ENCODE peak calls at places on chromosomes 13 and 19, in five cellular contexts. One of them, this sample, is unnamed.
A peak's percentile ranks its signal among the peaks of the same experiment; 100 is the strongest.

GRCh38 chr13:27336005-27336673 is 65.5 kb downstream of the RASL11A start:
- DNase-seq in GF-D8: no peak
- DNase-seq in NCI-H2029: no peak
- DNase-seq in stimulated activated naive CD4-positive, alpha-beta T cell: no peak
- DNase-seq in cardiac muscle cell: peak; percentile 21
- DNase-seq in this sample: no peak

GRCh38 chr13:31885994-31886393 is 145.6 kb upstream of the FRY start:
- DNase-seq in GF-D8: no peak
- DNase-seq in NCI-H2029: no peak
- DNase-seq in stimulated activated naive CD4-positive, alpha-beta T cell: no peak
- DNase-seq in cardiac muscle cell: peak; percentile 39
- DNase-seq in this sample: no peak

GRCh38 chr13:106507560-106508274 is 27.7 kb downstream of the EFNB2 start:
- DNase-seq in GF-D8: peak; percentile 94
- DNase-seq in NCI-H2029: no peak
- DNase-seq in stimulated activated naive CD4-positive, alpha-beta T cell: no peak
- DNase-seq in cardiac muscle cell: peak; percentile 96
- DNase-seq in this sample: no peak

GRCh38 chr13:45451282-45451681 is 13.5 kb upstream of the COG3 start:
- DNase-seq in GF-D8: no peak
- DNase-seq in NCI-H2029: no peak
- DNase-seq in stimulated activated naive CD4-positive, alpha-beta T cell: no peak
- DNase-seq in cardiac muscle cell: no peak
- DNase-seq in this sample: no peak

GRCh38 chr19:46384396-46384795 is 29.0 kb downstream of the CCDC8 start:
- DNase-seq in GF-D8: no peak
- DNase-seq in NCI-H2029: no peak
- DNase-seq in stimulated activated naive CD4-positive, alpha-beta T cell: no peak
- DNase-seq in cardiac muscle cell: no peak
- DNase-seq in this sample: no peak

GRCh38 chr13:49248433-49249002 is 793 bp downstream of the CDADC1 start:
- DNase-seq in GF-D8: peak; percentile 68
- DNase-seq in NCI-H2029: no peak
- DNase-seq in stimulated activated naive CD4-positive, alpha-beta T cell: peak; percentile 43
- DNase-seq in cardiac muscle cell: peak; percentile 52
- DNase-seq in this sample: no peak

GRCh38 chr13:112813552-112813951 is 123.7 kb downstream of the ATP11A start:
- DNase-seq in GF-D8: no peak
- DNase-seq in NCI-H2029: no peak
- DNase-seq in stimulated activated naive CD4-positive, alpha-beta T cell: no peak
- DNase-seq in cardiac muscle cell: no peak
- DNase-seq in this sample: no peak

GRCh38 chr13:60261432-60262351 is 98.0 kb upstream of the DIAPH3 start:
- DNase-seq in GF-D8: no peak
- DNase-seq in NCI-H2029: peak; percentile 79
- DNase-seq in stimulated activated naive CD4-positive, alpha-beta T cell: no peak
- DNase-seq in cardiac muscle cell: no peak
- DNase-seq in this sample: no peak

GRCh38 chr19:10289836-10290438 is at the start of gene ICAM5:
- DNase-seq in GF-D8: peak; percentile 54
- DNase-seq in NCI-H2029: no peak
- DNase-seq in stimulated activated naive CD4-positive, alpha-beta T cell: peak; percentile 43
- DNase-seq in cardiac muscle cell: peak; percentile 46
- DNase-seq in this sample: no peak

GRCh38 chr19:35249146-35249847 is 495 bp downstream of the LSR start:
- DNase-seq in GF-D8: no peak
- DNase-seq in NCI-H2029: no peak
- DNase-seq in stimulated activated naive CD4-positive, alpha-beta T cell: no peak
- DNase-seq in cardiac muscle cell: no peak
- DNase-seq in this sample: no peak

GRCh38 chr13:101019126-101019525 is 344.5 kb upstream of the TMTC4 start:
- DNase-seq in GF-D8: no peak
- DNase-seq in NCI-H2029: no peak
- DNase-seq in stimulated activated naive CD4-positive, alpha-beta T cell: no peak
- DNase-seq in cardiac muscle cell: no peak
- DNase-seq in this sample: no peak

GRCh38 chr13:113446488-113446854 is 6.8 kb downstream of the ADPRHL1 start:
- DNase-seq in GF-D8: no peak
- DNase-seq in NCI-H2029: no peak
- DNase-seq in stimulated activated naive CD4-positive, alpha-beta T cell: no peak
- DNase-seq in cardiac muscle cell: no peak
- DNase-seq in this sample: no peak

GRCh38 chr19:5403968-5404640 is 51.1 kb upstream of the ZNRF4 start:
- DNase-seq in GF-D8: no peak
- DNase-seq in NCI-H2029: no peak
- DNase-seq in stimulated activated naive CD4-positive, alpha-beta T cell: peak; percentile 17
- DNase-seq in cardiac muscle cell: peak; percentile 94
- DNase-seq in this sample: peak; percentile 61

GRCh38 chr13:20353973-20354372 is 121.9 kb upstream of the GJB6 start:
- DNase-seq in GF-D8: peak; percentile 30
- DNase-seq in NCI-H2029: no peak
- DNase-seq in stimulated activated naive CD4-positive, alpha-beta T cell: no peak
- DNase-seq in cardiac muscle cell: peak; percentile 64
- DNase-seq in this sample: no peak

GRCh38 chr19:14347999-14348889 is 33.0 kb upstream of the ADGRE5 start:
- DNase-seq in GF-D8: no peak
- DNase-seq in NCI-H2029: no peak
- DNase-seq in stimulated activated naive CD4-positive, alpha-beta T cell: peak; percentile 73
- DNase-seq in cardiac muscle cell: peak; percentile 70
- DNase-seq in this sample: peak; percentile 76

GRCh38 chr19:10568444-10568825 is 344 bp downstream of the CDKN2D start:
- DNase-seq in GF-D8: no peak
- DNase-seq in NCI-H2029: peak; percentile 54
- DNase-seq in stimulated activated naive CD4-positive, alpha-beta T cell: no peak
- DNase-seq in cardiac muscle cell: no peak
- DNase-seq in this sample: no peak

GRCh38 chr13:50149932-50150331 is 134.7 kb downstream of the KCNRG start:
- DNase-seq in GF-D8: no peak
- DNase-seq in NCI-H2029: peak; percentile 20
- DNase-seq in stimulated activated naive CD4-positive, alpha-beta T cell: no peak
- DNase-seq in cardiac muscle cell: peak; percentile 53
- DNase-seq in this sample: no peak

GRCh38 chr13:110412132-110412912 is 105.2 kb downstream of the COL4A2 start:
- DNase-seq in GF-D8: peak; percentile 14
- DNase-seq in NCI-H2029: peak; percentile 66
- DNase-seq in stimulated activated naive CD4-positive, alpha-beta T cell: peak; percentile 63
- DNase-seq in cardiac muscle cell: peak; percentile 99
- DNase-seq in this sample: peak; percentile 90

GRCh38 chr19:15934332-15935078 is at the start of gene CYP4F11:
- DNase-seq in GF-D8: no peak
- DNase-seq in NCI-H2029: peak; percentile 85
- DNase-seq in stimulated activated naive CD4-positive, alpha-beta T cell: no peak
- DNase-seq in cardiac muscle cell: no peak
- DNase-seq in this sample: peak; percentile 87

GRCh38 chr19:10074153-10074552 is 12.0 kb upstream of the SHFL start:
- DNase-seq in GF-D8: peak; percentile 11
- DNase-seq in NCI-H2029: peak; percentile 5
- DNase-seq in stimulated activated naive CD4-positive, alpha-beta T cell: peak; percentile 39
- DNase-seq in cardiac muscle cell: peak; percentile 36
- DNase-seq in this sample: peak; percentile 62

GRCh38 chr19:56091066-56091490 is 30.0 kb downstream of the ZNF787 start:
- DNase-seq in GF-D8: no peak
- DNase-seq in NCI-H2029: no peak
- DNase-seq in stimulated activated naive CD4-positive, alpha-beta T cell: no peak
- DNase-seq in cardiac muscle cell: peak; percentile 67
- DNase-seq in this sample: peak; percentile 33

GRCh38 chr13:43537124-43537523 is 249.6 kb downstream of the ENOX1 start:
- DNase-seq in GF-D8: no peak
- DNase-seq in NCI-H2029: no peak
- DNase-seq in stimulated activated naive CD4-positive, alpha-beta T cell: no peak
- DNase-seq in cardiac muscle cell: peak; percentile 76
- DNase-seq in this sample: no peak

GRCh38 chr19:43799502-43800142 is 2.6 kb downstream of the LYPD5 start:
- DNase-seq in GF-D8: no peak
- DNase-seq in NCI-H2029: no peak
- DNase-seq in stimulated activated naive CD4-positive, alpha-beta T cell: no peak
- DNase-seq in cardiac muscle cell: no peak
- DNase-seq in this sample: no peak

GRCh38 chr13:98626298-98626940 is 49.5 kb upstream of the STK24 start:
- DNase-seq in GF-D8: no peak
- DNase-seq in NCI-H2029: no peak
- DNase-seq in stimulated activated naive CD4-positive, alpha-beta T cell: no peak
- DNase-seq in cardiac muscle cell: peak; percentile 10
- DNase-seq in this sample: no peak

GRCh38 chr13:113298001-113298945 is 1.2 kb downstream of the LAMP1 start:
- DNase-seq in GF-D8: peak; percentile 15
- DNase-seq in NCI-H2029: no peak
- DNase-seq in stimulated activated naive CD4-positive, alpha-beta T cell: no peak
- DNase-seq in cardiac muscle cell: peak; percentile 17
- DNase-seq in this sample: no peak

GRCh38 chr13:83780201-83780600 is 102.1 kb downstream of the SLITRK1 start:
- DNase-seq in GF-D8: no peak
- DNase-seq in NCI-H2029: no peak
- DNase-seq in stimulated activated naive CD4-positive, alpha-beta T cell: no peak
- DNase-seq in cardiac muscle cell: peak; percentile 63
- DNase-seq in this sample: no peak

GRCh38 chr13:26024558-26024957 is 27.3 kb downstream of the SHISA2 start:
- DNase-seq in GF-D8: no peak
- DNase-seq in NCI-H2029: no peak
- DNase-seq in stimulated activated naive CD4-positive, alpha-beta T cell: no peak
- DNase-seq in cardiac muscle cell: peak; percentile 69
- DNase-seq in this sample: no peak

GRCh38 chr19:27909861-27910260 is 1303.1 kb downstream of the UQCRFS1 start:
- DNase-seq in GF-D8: no peak
- DNase-seq in NCI-H2029: no peak
- DNase-seq in stimulated activated naive CD4-positive, alpha-beta T cell: no peak
- DNase-seq in cardiac muscle cell: no peak
- DNase-seq in this sample: no peak

GRCh38 chr19:49799271-49799797 is 13.8 kb downstream of the FUZ start:
- DNase-seq in GF-D8: no peak
- DNase-seq in NCI-H2029: no peak
- DNase-seq in stimulated activated naive CD4-positive, alpha-beta T cell: no peak
- DNase-seq in cardiac muscle cell: no peak
- DNase-seq in this sample: no peak

GRCh38 chr19:44754743-44755066 is 6.2 kb downstream of the BCL3 start:
- DNase-seq in GF-D8: no peak
- DNase-seq in NCI-H2029: no peak
- DNase-seq in stimulated activated naive CD4-positive, alpha-beta T cell: no peak
- DNase-seq in cardiac muscle cell: no peak
- DNase-seq in this sample: no peak

This sample was measured in A549.